ENCODE peak calls at places on chromosomes 3 and 15, in six cellular contexts. I is A549, C is HepG2, O is K562, T is endothelial cell of umbilical vein, W is GM12878. Z is an unnamed sample.
A peak's percentile ranks its signal among the peaks of the same experiment; 100 is the strongest.

GRCh38 chr3:192445768-192446644 is 281.3 kb downstream of the FGF12 start:
- DNase-seq in I (no peak), C (no peak), O (no peak), T (no peak), W (no peak), Z (no peak)

GRCh38 chr3:4738737-4739274 is 240.4 kb upstream of the BHLHE40 start:
- DNase-seq in I (no peak), C (no peak), O (peak; percentile 35), T (no peak), W (no peak), Z (peak; percentile 95)

GRCh38 chr3:184222521-184222920 is 6.9 kb upstream of the VWA5B2 start:
- DNase-seq in I (no peak), C (no peak), O (no peak), T (no peak), W (no peak), Z (no peak)

GRCh38 chr3:151347432-151347831 is 18.1 kb upstream of the P2RY13 start:
- DNase-seq in I (no peak), C (no peak), O (no peak), T (no peak), W (no peak), Z (peak; percentile 95)

GRCh38 chr3:35974872-35975271 is 335.5 kb downstream of the ARPP21 start:
- DNase-seq in I (no peak), C (no peak), O (no peak), T (no peak), W (no peak), Z (no peak)

GRCh38 chr3:115217678-115218451 is 70.8 kb upstream of the ZBTB20 start:
- DNase-seq in I (peak; percentile 22), C (peak; percentile 32), O (no peak), T (peak; percentile 75), W (no peak), Z (peak; percentile 50)

GRCh38 chr3:149547954-149548728 is 73.6 kb downstream of the TM4SF4 start:
- DNase-seq in I (peak; percentile 87), C (peak; percentile 58), O (no peak), T (no peak), W (no peak), Z (no peak)

GRCh38 chr3:188241883-188242282 is 87.9 kb downstream of the LPP start:
- DNase-seq in I (no peak), C (no peak), O (no peak), T (no peak), W (no peak), Z (no peak)

GRCh38 chr3:112333002-112333385 is at the start of gene CD200:
- DNase-seq in I (no peak), C (no peak), O (no peak), T (peak; percentile 62), W (no peak), Z (no peak)

GRCh38 chr3:160725326-160725725 is 30.7 kb upstream of the PPM1L start:
- DNase-seq in I (no peak), C (no peak), O (no peak), T (no peak), W (no peak), Z (no peak)
- TF ChIP-seq POLR2A in I (no peak), C (no peak), O (no peak), T (no peak), W (no peak), Z (no peak)

DNA sequence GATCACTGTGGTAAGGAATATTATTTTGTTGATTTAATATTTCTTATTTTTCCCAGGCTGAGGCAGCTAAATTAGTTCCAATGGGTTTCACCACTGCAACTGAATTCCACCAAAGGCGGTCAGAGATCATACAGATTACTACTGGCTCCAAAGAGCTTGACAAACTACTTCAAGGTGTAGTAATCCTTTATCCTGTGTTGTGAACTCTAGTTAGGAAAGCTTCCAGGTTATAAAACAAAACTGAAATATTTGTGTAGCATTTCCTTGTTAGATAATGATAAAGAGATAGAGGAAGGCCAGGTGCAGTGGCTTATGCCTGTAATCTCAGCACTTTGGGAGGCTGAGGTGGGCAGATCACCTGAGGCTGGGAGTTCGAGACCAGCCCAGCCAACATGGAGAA is 11.1 kb downstream of the RAD51 start:
- DNase-seq in I (no peak), C (no peak), O (no peak), T (no peak), W (no peak), Z (no peak)
- TF ChIP-seq MYC in I (no peak), C (no peak), O (no peak), T (no peak), W (no peak), Z (no peak)

GRCh38 chr3:43769471-43770425 is 79.0 kb downstream of the ABHD5 start:
- DNase-seq in I (peak; percentile 87), C (peak; percentile 61), O (peak; percentile 99), T (peak; percentile 93), W (peak; percentile 15), Z (peak; percentile 80)
- TF ChIP-seq POLR2A in I (no peak), C (no peak), O (peak; percentile 39), T (no peak), W (no peak), Z (no peak)

GRCh38 chr3:143895805-143896204 is 47.5 kb upstream of the SLC9A9 start:
- DNase-seq in I (no peak), C (no peak), O (peak; percentile 14), T (peak; percentile 30), W (no peak), Z (no peak)

GRCh38 chr3:143896486-143896885 is 48.2 kb upstream of the SLC9A9 start:
- DNase-seq in I (no peak), C (no peak), O (no peak), T (no peak), W (no peak), Z (no peak)

GRCh38 chr3:143897558-143898305 is 49.5 kb upstream of the SLC9A9 start:
- DNase-seq in I (no peak), C (no peak), O (no peak), T (peak; percentile 24), W (no peak), Z (no peak)

DNA sequence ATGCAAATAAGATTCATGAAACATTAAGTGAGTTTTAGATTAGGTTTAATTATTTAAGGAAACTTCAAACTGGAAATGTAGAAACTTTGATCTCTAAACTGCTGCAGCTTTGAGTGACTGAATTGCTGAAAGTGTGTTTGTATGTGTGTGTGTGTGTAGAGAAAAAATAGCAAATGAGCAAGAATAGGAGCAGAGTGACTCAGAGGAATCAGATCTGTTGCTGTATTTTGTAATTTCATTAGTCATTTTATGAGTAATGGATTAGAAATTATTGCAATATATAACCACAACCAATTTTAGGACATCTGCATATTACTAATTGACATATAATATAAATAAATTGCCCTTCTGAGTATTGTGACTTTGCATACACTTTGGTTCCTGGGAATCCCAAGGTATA is 52.8 kb upstream of the SLC9A9 start:
- DNase-seq in I (no peak), C (no peak), O (no peak), T (peak; percentile 43), W (no peak), Z (no peak)
- TF ChIP-seq MYC in I (no peak), C (no peak), O (no peak), T (no peak), W (no peak), Z (no peak)

GRCh38 chr3:141115752-141116541 is 64.8 kb downstream of the SPSB4 start:
- DNase-seq in I (no peak), C (no peak), O (no peak), T (no peak), W (no peak), Z (no peak)
- TF ChIP-seq POLR2A in I (no peak), C (no peak), O (no peak), T (no peak), W (no peak), Z (no peak)

GRCh38 chr3:122760457-122761271 is 33.0 kb downstream of the HSPBAP1 start:
- DNase-seq in I (no peak), C (no peak), O (no peak), T (no peak), W (no peak), Z (no peak)
- TF ChIP-seq MYC in I (no peak), C (no peak), O (no peak), T (no peak), W (no peak), Z (no peak)

GRCh38 chr3:129542747-129543146 is 228 bp upstream of the H1-8 start:
- DNase-seq in I (no peak), C (no peak), O (no peak), T (no peak), W (no peak), Z (no peak)

GRCh38 chr3:129540776-129541516 is 2.0 kb upstream of the H1-8 start:
- DNase-seq in I (no peak), C (no peak), O (no peak), T (no peak), W (no peak), Z (no peak)

GRCh38 chr3:129543999-129544398 is 1.0 kb downstream of the H1-8 start:
- DNase-seq in I (no peak), C (no peak), O (no peak), T (no peak), W (no peak), Z (no peak)

GRCh38 chr3:129547241-129547640 is 4.3 kb downstream of the H1-8 start:
- DNase-seq in I (no peak), C (no peak), O (no peak), T (no peak), W (no peak), Z (no peak)

GRCh38 chr3:129543156-129543790 is at the start of gene H1-8:
- DNase-seq in I (no peak), C (no peak), O (no peak), T (no peak), W (no peak), Z (no peak)
- TF ChIP-seq POLR2A in I (no peak), C (no peak), O (no peak), T (no peak), W (no peak), Z (no peak)

Z was measured in NB4.